ENCODE peak calls at places on chromosomes 4 and X, in four cellular contexts. One of them, this sample, is unnamed.

GRCh38 chrX:111402378-111402777 is 9.6 kb downstream of the DCX start:
- DNase-seq in hypothalamus: no peak
- DNase-seq in lower leg skin: no peak
- DNase-seq in HT1080: no peak
- DNase-seq in this sample: no peak

GRCh38 chr4:48429709-48430474 is 53.3 kb upstream of the SLC10A4 start:
- DNase-seq in HT1080: no peak
- DNase-seq in hypothalamus: no peak
- DNase-seq in lower leg skin: no peak
- DNase-seq in this sample: no peak

GRCh38 chrX:29308726-29309125 is 721.5 kb downstream of the IL1RAPL1 start:
- DNase-seq in HT1080: no peak
- DNase-seq in lower leg skin: no peak
- DNase-seq in hypothalamus: no peak
- DNase-seq in this sample: no peak

GRCh38 chr4:39664828-39665731 is 26.4 kb upstream of the SMIM14 start:
- DNase-seq in hypothalamus: no peak
- DNase-seq in lower leg skin: no peak
- DNase-seq in HT1080: peak
- DNase-seq in this sample: no peak

GRCh38 chr4:43369036-43369594 is 476.6 kb downstream of the GRXCR1 start:
- DNase-seq in lower leg skin: no peak
- DNase-seq in HT1080: no peak
- DNase-seq in hypothalamus: no peak
- DNase-seq in this sample: no peak

GRCh38 chr4:137345597-137345996 is 186.7 kb downstream of the PCDH18 start:
- DNase-seq in lower leg skin: no peak
- DNase-seq in hypothalamus: no peak
- DNase-seq in HT1080: no peak
- DNase-seq in this sample: no peak

GRCh38 chr4:5391492-5391891 is 316.9 kb downstream of the EVC2 start:
- DNase-seq in lower leg skin: no peak
- DNase-seq in hypothalamus: no peak
- DNase-seq in HT1080: no peak
- DNase-seq in this sample: no peak

GRCh38 chr4:136424052-136424451 is 1108.2 kb downstream of the PCDH18 start:
- DNase-seq in hypothalamus: no peak
- DNase-seq in lower leg skin: no peak
- DNase-seq in HT1080: no peak
- DNase-seq in this sample: no peak

GRCh38 chr4:20254517-20255250 is 3.0 kb downstream of the SLIT2 start:
- DNase-seq in HT1080: no peak
- DNase-seq in hypothalamus: peak
- DNase-seq in lower leg skin: no peak
- DNase-seq in this sample: peak

GRCh38 chrX:149151805-149152757 is 353.0 kb downstream of the IDS start:
- DNase-seq in lower leg skin: no peak
- DNase-seq in hypothalamus: no peak
- DNase-seq in HT1080: peak
- DNase-seq in this sample: no peak

GRCh38 chr4:337932-338758 is 531 bp downstream of the ZNF141 start:
- DNase-seq in lower leg skin: peak
- DNase-seq in HT1080: no peak
- DNase-seq in hypothalamus: peak
- DNase-seq in this sample: peak

GRCh38 chr4:159150838-159151390 is 48.0 kb downstream of the RAPGEF2 start:
- DNase-seq in lower leg skin: no peak
- DNase-seq in hypothalamus: no peak
- DNase-seq in HT1080: no peak
- DNase-seq in this sample: no peak

GRCh38 chr4:188295899-188296298 is 156.7 kb downstream of the TRIML1 start:
- DNase-seq in HT1080: peak
- DNase-seq in lower leg skin: no peak
- DNase-seq in hypothalamus: no peak
- DNase-seq in this sample: no peak

GRCh38 chr4:18397681-18398080 is 376.1 kb upstream of the LCORL start:
- DNase-seq in lower leg skin: no peak
- DNase-seq in hypothalamus: no peak
- DNase-seq in HT1080: no peak
- DNase-seq in this sample: no peak

GRCh38 chr4:38160487-38161207 is 200.4 kb downstream of the PTTG2 start:
- DNase-seq in hypothalamus: no peak
- DNase-seq in HT1080: peak
- DNase-seq in lower leg skin: peak
- DNase-seq in this sample: peak

GRCh38 chr4:180960758-180961401 is 1282.3 kb upstream of the TENM3 start:
- DNase-seq in HT1080: no peak
- DNase-seq in hypothalamus: no peak
- DNase-seq in lower leg skin: no peak
- DNase-seq in this sample: no peak

GRCh38 chrX:69616520-69617203 is 749 bp downstream of the EDA start:
- DNase-seq in HT1080: no peak
- DNase-seq in lower leg skin: peak
- DNase-seq in hypothalamus: peak
- DNase-seq in this sample: peak

GRCh38 chr4:140928880-140929279 is 172.7 kb upstream of the TBC1D9 start:
- DNase-seq in HT1080: no peak
- DNase-seq in lower leg skin: no peak
- DNase-seq in hypothalamus: no peak
- DNase-seq in this sample: no peak

GRCh38 chr4:113145519-113146291 is 96.3 kb downstream of the ANK2 start:
- DNase-seq in HT1080: no peak
- DNase-seq in lower leg skin: no peak
- DNase-seq in hypothalamus: no peak
- DNase-seq in this sample: no peak

GRCh38 chr4:61202638-61203495 is 2.7 kb downstream of the ADGRL3 start:
- DNase-seq in hypothalamus: peak
- DNase-seq in lower leg skin: no peak
- DNase-seq in HT1080: peak
- DNase-seq in this sample: no peak

GRCh38 chr4:21191304-21191703 is 491.0 kb downstream of the PACRGL start:
- DNase-seq in hypothalamus: no peak
- DNase-seq in HT1080: no peak
- DNase-seq in lower leg skin: no peak
- DNase-seq in this sample: no peak

GRCh38 chr4:117477925-117478324 is 392.5 kb upstream of the TRAM1L1 start:
- DNase-seq in hypothalamus: no peak
- DNase-seq in lower leg skin: no peak
- DNase-seq in HT1080: no peak
- DNase-seq in this sample: no peak

GRCh38 chr4:122831515-122832196 is 5.0 kb downstream of the FGF2 start:
- DNase-seq in lower leg skin: no peak
- DNase-seq in hypothalamus: no peak
- DNase-seq in HT1080: no peak
- DNase-seq in this sample: no peak

GRCh38 chr4:146098397-146098796 is 77.1 kb upstream of the LSM6 start:
- DNase-seq in hypothalamus: no peak
- DNase-seq in lower leg skin: no peak
- DNase-seq in HT1080: no peak
- DNase-seq in this sample: no peak

GRCh38 chr4:123599920-123600394 is 203.4 kb downstream of the SPRY1 start:
- DNase-seq in lower leg skin: peak
- DNase-seq in hypothalamus: peak
- DNase-seq in HT1080: peak
- DNase-seq in this sample: peak

GRCh38 chr4:76726141-76726540 is 171.8 kb downstream of the SOWAHB start:
- DNase-seq in HT1080: peak
- DNase-seq in lower leg skin: no peak
- DNase-seq in hypothalamus: no peak
- DNase-seq in this sample: no peak

GRCh38 chrX:72107320-72107719 is 24.4 kb downstream of the RTL5 start:
- DNase-seq in HT1080: peak
- DNase-seq in lower leg skin: no peak
- DNase-seq in hypothalamus: no peak
- DNase-seq in this sample: no peak

GRCh38 chr4:88212253-88212561 is 53.8 kb upstream of the ABCG2 start:
- DNase-seq in HT1080: no peak
- DNase-seq in hypothalamus: no peak
- DNase-seq in lower leg skin: no peak
- DNase-seq in this sample: no peak

GRCh38 chrX:154599531-154599930 is 14.6 kb downstream of the CTAG1A start:
- DNase-seq in HT1080: no peak
- DNase-seq in lower leg skin: no peak
- DNase-seq in hypothalamus: no peak
- DNase-seq in this sample: no peak

GRCh38 chr4:25815586-25815985 is 47.2 kb downstream of the SEL1L3 start:
- DNase-seq in lower leg skin: no peak
- DNase-seq in HT1080: no peak
- DNase-seq in hypothalamus: no peak
- DNase-seq in this sample: no peak

GRCh38 chrX:8887004-8887403 is 85.8 kb upstream of the FAM9A start:
- DNase-seq in lower leg skin: no peak
- DNase-seq in hypothalamus: no peak
- DNase-seq in HT1080: no peak
- DNase-seq in this sample: no peak

GRCh38 chr4:54139332-54139731 is 39.4 kb downstream of the GSX2 start:
- DNase-seq in lower leg skin: no peak
- DNase-seq in hypothalamus: no peak
- DNase-seq in HT1080: no peak
- DNase-seq in this sample: no peak

GRCh38 chr4:151004222-151004621 is 10.9 kb downstream of the LRBA start:
- DNase-seq in lower leg skin: no peak
- DNase-seq in hypothalamus: no peak
- DNase-seq in HT1080: peak
- DNase-seq in this sample: peak

GRCh38 chrX:108167211-108167872 is 75.8 kb downstream of the ATG4A start:
- DNase-seq in hypothalamus: no peak
- DNase-seq in lower leg skin: no peak
- DNase-seq in HT1080: peak
- DNase-seq in this sample: peak

This sample was measured in dermis blood vessel endothelial cell.